ENCODE peak calls at places on chromosomes 12 and 14, in eight cellular contexts. One of them, this sample, is unnamed.
A peak's percentile ranks its signal among the peaks of the same experiment; 100 is the strongest.

GRCh38 chr12:132600048-132601032 is 10.0 kb downstream of the LRCOL1 start:
- DNase-seq in heart left ventricle: peak; percentile 62
- DNase-seq in ovary: peak; percentile 72
- DNase-seq in NCI-H524: peak; percentile 69
- DNase-seq in glutamatergic neuron: peak; percentile 79
- DNase-seq in iris pigment epithelial cell: peak; percentile 73
- DNase-seq in NCI-H1105: no peak
- DNase-seq in H54: peak; percentile 74
- DNase-seq in this sample: peak; percentile 57

GRCh38 chr12:132807295-132808222 is 21.1 kb downstream of the GOLGA3 start:
- DNase-seq in heart left ventricle: no peak
- DNase-seq in ovary: no peak
- DNase-seq in NCI-H524: no peak
- DNase-seq in glutamatergic neuron: no peak
- DNase-seq in iris pigment epithelial cell: no peak
- DNase-seq in NCI-H1105: no peak
- DNase-seq in H54: no peak
- DNase-seq in this sample: no peak

GRCh38 chr12:101570022-101570421 is 24.7 kb upstream of the MYBPC1 start:
- DNase-seq in heart left ventricle: no peak
- DNase-seq in ovary: no peak
- DNase-seq in NCI-H524: peak; percentile 36
- DNase-seq in glutamatergic neuron: no peak
- DNase-seq in iris pigment epithelial cell: peak; percentile 81
- DNase-seq in NCI-H1105: peak; percentile 19
- DNase-seq in H54: no peak
- DNase-seq in this sample: no peak

GRCh38 chr14:88962356-88962755 is 137.9 kb downstream of the TTC8 start:
- DNase-seq in heart left ventricle: no peak
- DNase-seq in ovary: no peak
- DNase-seq in NCI-H524: no peak
- DNase-seq in glutamatergic neuron: no peak
- DNase-seq in iris pigment epithelial cell: peak; percentile 21
- DNase-seq in NCI-H1105: no peak
- DNase-seq in H54: no peak
- DNase-seq in this sample: no peak

GRCh38 chr12:81128930-81129554 is 51.2 kb downstream of the ACSS3 start:
- DNase-seq in heart left ventricle: peak; percentile 7
- DNase-seq in ovary: no peak
- DNase-seq in NCI-H524: peak; percentile 60
- DNase-seq in glutamatergic neuron: peak; percentile 37
- DNase-seq in iris pigment epithelial cell: peak; percentile 54
- DNase-seq in NCI-H1105: peak; percentile 54
- DNase-seq in H54: peak; percentile 7
- DNase-seq in this sample: peak; percentile 19

GRCh38 chr14:22882064-22882463 is 958 bp upstream of the REM2 start:
- DNase-seq in heart left ventricle: no peak
- DNase-seq in ovary: no peak
- DNase-seq in NCI-H524: no peak
- DNase-seq in glutamatergic neuron: no peak
- DNase-seq in iris pigment epithelial cell: no peak
- DNase-seq in NCI-H1105: no peak
- DNase-seq in H54: no peak
- DNase-seq in this sample: no peak

GRCh38 chr12:247271-247670 is 15.4 kb downstream of the SLC6A13 start:
- DNase-seq in heart left ventricle: no peak
- DNase-seq in ovary: no peak
- DNase-seq in NCI-H524: no peak
- DNase-seq in glutamatergic neuron: no peak
- DNase-seq in iris pigment epithelial cell: no peak
- DNase-seq in NCI-H1105: no peak
- DNase-seq in H54: no peak
- DNase-seq in this sample: no peak

GRCh38 chr14:23428686-23429495 is 6.6 kb downstream of the MYH7 start:
- DNase-seq in heart left ventricle: peak; percentile 7
- DNase-seq in ovary: no peak
- DNase-seq in NCI-H524: no peak
- DNase-seq in glutamatergic neuron: no peak
- DNase-seq in iris pigment epithelial cell: no peak
- DNase-seq in NCI-H1105: no peak
- DNase-seq in H54: no peak
- DNase-seq in this sample: no peak

GRCh38 chr12:29149691-29150382 is 759 bp downstream of the FAR2 start:
- DNase-seq in heart left ventricle: no peak
- DNase-seq in ovary: no peak
- DNase-seq in NCI-H524: peak; percentile 19
- DNase-seq in glutamatergic neuron: peak; percentile 18
- DNase-seq in iris pigment epithelial cell: no peak
- DNase-seq in NCI-H1105: peak; percentile 54
- DNase-seq in H54: no peak
- DNase-seq in this sample: no peak

GRCh38 chr14:97218713-97219355 is 421.7 kb downstream of the VRK1 start:
- DNase-seq in heart left ventricle: no peak
- DNase-seq in ovary: no peak
- DNase-seq in NCI-H524: peak; percentile 65
- DNase-seq in glutamatergic neuron: peak; percentile 47
- DNase-seq in iris pigment epithelial cell: no peak
- DNase-seq in NCI-H1105: no peak
- DNase-seq in H54: no peak
- DNase-seq in this sample: no peak

This sample was measured in uterus.